ENCODE peak calls at places on chromosomes 11 and 22, in nine cellular contexts. J, G, E, Q, X, C, U, H and T are unnamed samples.

GRCh38 chr11:44305643-44306468 is 4.1 kb downstream of the ALX4 start:
- DNase-seq in X (no peak), C (peak), J (no peak), H (no peak), U (no peak), G (no peak), Q (peak), E (no peak), T (no peak)

GRCh38 chr11:35046606-35047005 is 92.4 kb upstream of the CD44 start:
- DNase-seq in Q (no peak), C (no peak), H (no peak), J (no peak), E (no peak), U (no peak), G (no peak), X (no peak), T (no peak)

GRCh38 chr11:72676874-72677341 is 2.7 kb upstream of the PDE2A start:
- DNase-seq in H (peak), G (no peak), Q (peak), X (no peak), C (peak), J (peak), U (no peak), E (peak), T (no peak)

GRCh38 chr11:105856954-105857353 is 165.1 kb downstream of the MSANTD4 start:
- DNase-seq in E (no peak), C (no peak), J (no peak), X (no peak), Q (no peak), H (no peak), U (no peak), G (no peak), T (no peak)

GRCh38 chr11:121763526-121763925 is 310.8 kb upstream of the SORL1-AS1 start:
- DNase-seq in J (no peak), U (no peak), X (no peak), E (no peak), G (no peak), H (peak), Q (no peak), C (no peak), T (no peak)

GRCh38 chr11:128886401-128887119 is 4.6 kb upstream of the KCNJ5 start:
- DNase-seq in H (no peak), U (no peak), G (no peak), Q (peak), J (no peak), C (peak), X (no peak), E (peak), T (no peak)

GRCh38 chr11:11722246-11722645 is 100.4 kb upstream of the GALNT18 start:
- DNase-seq in U (no peak), J (peak), Q (no peak), X (no peak), G (no peak), H (no peak), C (no peak), E (no peak), T (no peak)

GRCh38 chr22:28779833-28780232 is 7.3 kb downstream of the CCDC117 start:
- DNase-seq in J (no peak), G (no peak), Q (no peak), C (no peak), H (no peak), U (no peak), X (no peak), E (no peak), T (no peak)

GRCh38 chr11:76834151-76834550 is 26.6 kb upstream of the ACER3 start:
- DNase-seq in C (no peak), J (no peak), H (no peak), X (no peak), E (no peak), G (no peak), U (no peak), Q (peak), T (no peak)

GRCh38 chr11:129209891-129210830 is 18.0 kb upstream of the ARHGAP32 start:
- DNase-seq in U (no peak), X (no peak), G (no peak), J (no peak), H (no peak), C (no peak), Q (no peak), E (no peak), T (no peak)

GRCh38 chr11:1085440-1086170 is 10.9 kb downstream of the MUC2 start:
- DNase-seq in C (peak), H (no peak), G (no peak), E (no peak), X (no peak), J (no peak), U (peak), Q (no peak), T (no peak)

GRCh38 chr22:40498454-40499186 is 128.2 kb downstream of the SGSM3 start:
- DNase-seq in Q (no peak), X (no peak), H (no peak), E (peak), U (no peak), J (peak), C (peak), G (peak), T (no peak)

GRCh38 chr11:32056445-32056844 is 34.4 kb upstream of the RCN1 start:
- DNase-seq in E (no peak), G (no peak), Q (no peak), J (peak), U (no peak), H (no peak), X (peak), C (peak), T (no peak)

GRCh38 chr22:23777776-23778575 is 5.3 kb downstream of the MMP11 start:
- DNase-seq in H (no peak), G (no peak), Q (no peak), X (no peak), E (no peak), C (peak), J (no peak), U (peak), T (no peak)

GRCh38 chr22:24270556-24271405 is at the start of gene SPECC1L:
- DNase-seq in J (peak), U (peak), X (peak), G (peak), C (peak), Q (peak), H (peak), E (peak), T (peak)

GRCh38 chr11:6315811-6316425 is 4.4 kb downstream of the CAVIN3 start:
- DNase-seq in U (peak), Q (peak), J (peak), H (no peak), C (peak), X (peak), G (no peak), E (peak), T (peak)

GRCh38 chr22:29916007-29916544 is 33.1 kb downstream of the MTMR3 start:
- DNase-seq in G (no peak), E (no peak), U (no peak), C (no peak), J (no peak), H (no peak), X (no peak), Q (no peak), T (no peak)

GRCh38 chr11:122601131-122602125 is 54.1 kb upstream of the UBASH3B start:
- DNase-seq in U (no peak), J (peak), C (peak), X (peak), G (no peak), E (no peak), Q (no peak), H (no peak), T (no peak)

GRCh38 chr11:119205080-119205479 is 1.1 kb upstream of the CBL start:
- DNase-seq in C (peak), G (no peak), J (no peak), Q (no peak), X (no peak), U (peak), E (peak), H (no peak), T (no peak)

GRCh38 chr11:8697056-8697455 is 14.5 kb downstream of the RPL27A start:
- DNase-seq in H (no peak), G (no peak), U (no peak), Q (no peak), C (no peak), E (no peak), X (no peak), J (no peak), T (no peak)

GRCh38 chr11:57476223-57476882 is 16.0 kb downstream of the RTN4RL2 start:
- DNase-seq in G (no peak), X (no peak), E (peak), H (peak), U (no peak), J (peak), Q (peak), C (peak), T (peak)

GRCh38 chr11:75743711-75744563 is 24.6 kb upstream of the DGAT2 start:
- DNase-seq in U (no peak), X (no peak), E (no peak), Q (no peak), J (no peak), C (no peak), G (no peak), H (no peak), T (no peak)

GRCh38 chr22:41535244-41535643 is 9.0 kb downstream of the POLR3H start:
- DNase-seq in G (no peak), J (no peak), X (no peak), H (no peak), Q (no peak), C (peak), U (no peak), E (peak), T (no peak)

GRCh38 chr11:13225058-13226001 is 52.3 kb upstream of the BMAL1 start:
- DNase-seq in U (no peak), X (no peak), Q (no peak), C (peak), H (no peak), G (no peak), J (no peak), E (no peak), T (no peak)

GRCh38 chr11:101666916-101667315 is 83.1 kb upstream of the TRPC6 start:
- DNase-seq in G (no peak), H (no peak), J (no peak), X (no peak), Q (no peak), C (no peak), U (no peak), E (no peak), T (no peak)

GRCh38 chr11:84558085-84558905 is 1068.8 kb downstream of the DLG2 start:
- DNase-seq in G (peak), U (no peak), X (no peak), E (peak), Q (peak), H (no peak), C (peak), J (peak), T (no peak)

GRCh38 chr11:125626381-125626950 is 1.5 kb downstream of the CHEK1 start:
- DNase-seq in J (no peak), Q (no peak), U (no peak), X (no peak), H (no peak), G (peak), C (no peak), E (peak), T (no peak)

GRCh38 chr11:32843544-32843943 is 13.8 kb downstream of the PRRG4 start:
- DNase-seq in X (no peak), J (no peak), Q (no peak), G (no peak), U (no peak), H (no peak), E (no peak), C (no peak), T (no peak)

GRCh38 chr11:83035070-83035854 is 36.4 kb downstream of the RAB30 start:
- DNase-seq in J (peak), U (no peak), H (no peak), E (no peak), G (no peak), C (no peak), X (peak), Q (no peak), T (peak)

GRCh38 chr11:3220101-3220500 is 1.5 kb upstream of the MRGPRG start:
- DNase-seq in U (no peak), Q (peak), J (no peak), C (peak), X (no peak), H (no peak), G (no peak), E (no peak), T (no peak)

GRCh38 chr11:69270929-69271328 is 23.0 kb upstream of the MYEOV start:
- DNase-seq in H (no peak), X (no peak), U (no peak), Q (no peak), G (no peak), E (no peak), C (no peak), J (no peak), T (no peak)

GRCh38 chr11:106399075-106399500 is 321.6 kb downstream of the AASDHPPT start:
- DNase-seq in U (peak), H (no peak), C (peak), G (peak), E (no peak), X (peak), Q (no peak), J (peak), T (peak)

GRCh38 chr22:31945478-31945815 is 1.1 kb downstream of the YWHAH start:
- DNase-seq in E (no peak), G (no peak), U (no peak), C (no peak), X (no peak), J (no peak), Q (peak), H (no peak), T (no peak)

GRCh38 chr11:79227732-79228416 is 213.0 kb downstream of the TENM4 start:
- DNase-seq in X (no peak), U (no peak), J (no peak), E (peak), Q (no peak), G (no peak), H (no peak), C (no peak), T (no peak)

GRCh38 chr11:48018561-48019229 is 38.3 kb downstream of the PTPRJ start:
- DNase-seq in E (peak), H (peak), G (no peak), J (no peak), Q (no peak), X (no peak), C (peak), U (no peak), T (no peak)

GRCh38 chr22:31244044-31244942 is 32.2 kb downstream of the LIMK2 start:
- DNase-seq in G (peak), H (no peak), J (peak), X (no peak), Q (no peak), C (peak), U (peak), E (peak), T (peak)

GRCh38 chr22:23856721-23857605 is 712 bp upstream of the SLC2A11 start:
- DNase-seq in U (no peak), J (peak), E (peak), C (peak), Q (peak), H (peak), G (no peak), X (no peak), T (no peak)

GRCh38 chr11:102573851-102574250 is 43.3 kb upstream of the MMP7 start:
- DNase-seq in H (no peak), J (peak), Q (no peak), E (no peak), G (no peak), X (no peak), U (no peak), C (no peak), T (no peak)

GRCh38 chr11:14357843-14358728 is 897 bp downstream of the RRAS2 start:
- DNase-seq in C (peak), J (peak), H (peak), Q (peak), U (peak), E (peak), G (no peak), X (no peak), T (peak)
- H3K4me3 ChIP-seq in C (peak), J (peak), H (peak), Q (peak), U (peak), E (peak), G (peak), X (peak), T (peak)

GRCh38 chr11:117229931-117230285 is 2.0 kb downstream of the PCSK7 start:
- DNase-seq in Q (no peak), X (no peak), J (no peak), E (no peak), G (no peak), U (no peak), H (no peak), C (no peak), T (no peak)

GRCh38 chr11:117230981-117231636 is 764 bp downstream of the PCSK7 start:
- DNase-seq in H (no peak), E (peak), G (no peak), C (peak), Q (peak), X (no peak), U (no peak), J (peak), T (no peak)

GRCh38 chr11:117231637-117232021 is 244 bp downstream of the PCSK7 start:
- DNase-seq in E (peak), H (no peak), U (no peak), J (no peak), X (no peak), C (peak), G (no peak), Q (no peak), T (no peak)

GRCh38 chr11:117229411-117229810 is 2.5 kb downstream of the PCSK7 start:
- DNase-seq in G (no peak), H (no peak), Q (no peak), C (no peak), J (no peak), X (no peak), U (no peak), E (no peak), T (no peak)

GRCh38 chr11:117230286-117230961 is 1.4 kb downstream of the PCSK7 start:
- DNase-seq in X (no peak), U (no peak), J (peak), E (no peak), Q (no peak), C (peak), G (no peak), H (peak), T (no peak)
- H3K4me3 ChIP-seq in X (no peak), U (peak), J (peak), E (no peak), Q (peak), C (peak), G (no peak), H (peak), T (peak)

GRCh38 chr11:9787260-9787659 is 123.4 kb downstream of the SWAP70 start:
- DNase-seq in H (peak), Q (no peak), U (no peak), C (no peak), X (no peak), J (no peak), G (no peak), E (no peak), T (no peak)

GRCh38 chr11:9787981-9788521 is 124.2 kb downstream of the SWAP70 start:
- DNase-seq in H (no peak), G (peak), Q (no peak), E (no peak), J (peak), X (no peak), U (no peak), C (peak), T (peak)

GRCh38 chr11:9784602-9785315 is 120.9 kb downstream of the SWAP70 start:
- DNase-seq in H (no peak), G (no peak), Q (no peak), U (no peak), J (no peak), E (no peak), X (no peak), C (no peak), T (no peak)

GRCh38 chr11:9790703-9791102 is 126.8 kb downstream of the SWAP70 start:
- DNase-seq in H (no peak), E (no peak), J (no peak), X (no peak), U (no peak), G (no peak), C (no peak), Q (no peak), T (no peak)

DNA sequence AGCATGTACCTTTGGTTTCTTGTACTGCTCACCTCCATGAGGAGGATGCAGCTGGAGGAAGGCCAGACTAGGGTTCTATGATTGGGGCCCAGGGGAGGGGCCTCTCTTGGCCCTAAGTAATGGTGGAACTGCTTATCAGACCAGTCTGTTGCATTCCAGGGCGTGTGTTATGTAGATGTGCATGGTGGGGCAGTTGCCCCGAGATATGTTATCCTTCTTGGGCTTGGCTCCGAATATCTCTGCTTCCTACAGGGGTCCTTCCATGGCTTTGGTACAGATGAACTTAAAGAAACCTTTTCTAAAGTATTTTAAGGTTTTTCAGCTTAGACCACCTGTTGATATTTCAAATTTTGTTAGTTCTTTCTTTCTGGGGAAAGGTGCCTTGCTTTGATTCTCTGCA is 126.0 kb downstream of the SWAP70 start:
- DNase-seq in U (no peak), Q (no peak), J (no peak), E (no peak), C (no peak), H (no peak), G (no peak), X (no peak), T (no peak)
- H3K4me3 ChIP-seq in U (no peak), Q (no peak), J (no peak), E (no peak), C (no peak), H (no peak), G (no peak), X (no peak), T (no peak)

GRCh38 chr11:60928563-60929001 is 4.3 kb downstream of the TMEM132A start:
- DNase-seq in X (no peak), C (no peak), H (no peak), E (no peak), Q (no peak), U (no peak), G (no peak), J (no peak), T (peak)
- H3K4me3 ChIP-seq in X (no peak), C (no peak), H (no peak), E (no peak), Q (no peak), U (no peak), G (no peak), J (no peak), T (no peak)

GRCh38 chr11:65417702-65418430 is 4.7 kb upstream of the NEAT1 start:
- DNase-seq in C (no peak), U (peak), X (no peak), H (peak), E (no peak), J (peak), G (no peak), Q (no peak), T (peak)

GRCh38 chr11:65415499-65416340 is 6.9 kb upstream of the NEAT1 start:
- DNase-seq in X (no peak), U (peak), Q (no peak), E (no peak), G (no peak), J (no peak), H (peak), C (peak), T (no peak)

GRCh38 chr11:65418431-65418680 is 4.2 kb upstream of the NEAT1 start:
- DNase-seq in H (no peak), Q (no peak), X (no peak), U (no peak), C (no peak), G (no peak), E (no peak), J (no peak), T (peak)

GRCh38 chr11:65416341-65417185 is 6.0 kb upstream of the NEAT1 start:
- DNase-seq in Q (peak), J (peak), C (peak), X (peak), U (peak), E (peak), G (no peak), H (peak), T (peak)

DNA sequence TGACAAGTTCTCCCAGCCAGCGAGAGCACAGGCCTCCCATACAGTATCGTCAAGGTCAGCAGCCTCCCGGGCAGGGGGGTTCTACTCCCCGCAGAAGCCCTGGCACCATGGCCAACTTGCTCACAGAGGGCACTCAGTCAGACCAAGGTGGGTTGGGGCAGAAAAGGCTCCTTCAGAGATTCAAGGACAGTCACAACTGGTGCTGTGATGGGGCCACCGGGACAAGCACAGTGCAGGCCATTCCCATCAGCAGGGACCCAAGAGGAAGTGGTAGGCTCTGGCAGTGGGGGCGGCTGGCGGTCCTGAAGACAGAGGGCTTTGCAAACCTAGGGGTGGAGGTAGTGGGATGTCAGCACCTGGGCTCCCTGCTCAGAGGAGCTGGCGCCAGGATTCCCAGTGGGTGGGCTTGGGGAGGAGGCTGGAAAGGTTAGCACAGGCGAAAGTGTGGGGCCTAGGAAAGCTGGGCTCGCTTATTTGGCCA is 5.3 kb upstream of the NEAT1 start:
- DNase-seq in Q (no peak), U (peak), H (peak), G (no peak), J (no peak), E (no peak), X (no peak), C (no peak), T (no peak)
- H3K4me3 ChIP-seq in Q (peak), U (peak), H (peak), G (no peak), J (no peak), E (no peak), X (no peak), C (peak), T (peak)